ENCODE peak calls at places on chromosome 21, in seven cellular contexts. One of them, this sample, is unnamed.

GRCh38 chr21:34345091-34345871 is 18.5 kb upstream of the KCNE2 start:
- DNase-seq in mesenchymal stem cell: peak
- DNase-seq in neuronal stem cell: no peak
- DNase-seq in GM23248: peak
- DNase-seq in HCT116: no peak
- DNase-seq in HepG2: no peak
- DNase-seq in fibroblast of lung: peak
- DNase-seq in this sample: no peak

GRCh38 chr21:42564561-42564971 is 50.9 kb downstream of the SLC37A1 start:
- DNase-seq in neuronal stem cell: no peak
- DNase-seq in HepG2: no peak
- DNase-seq in GM23248: no peak
- DNase-seq in HCT116: no peak
- DNase-seq in fibroblast of lung: no peak
- DNase-seq in mesenchymal stem cell: no peak
- DNase-seq in this sample: no peak

GRCh38 chr21:38447611-38448010 is 50.7 kb downstream of the ERG start:
- DNase-seq in fibroblast of lung: no peak
- DNase-seq in HepG2: no peak
- DNase-seq in GM23248: no peak
- DNase-seq in mesenchymal stem cell: no peak
- DNase-seq in HCT116: no peak
- DNase-seq in neuronal stem cell: no peak
- DNase-seq in this sample: no peak

GRCh38 chr21:31273278-31273677 is 70.8 kb downstream of the TIAM1 start:
- DNase-seq in fibroblast of lung: no peak
- DNase-seq in GM23248: no peak
- DNase-seq in neuronal stem cell: no peak
- DNase-seq in HCT116: no peak
- DNase-seq in HepG2: no peak
- DNase-seq in mesenchymal stem cell: no peak
- DNase-seq in this sample: no peak

GRCh38 chr21:46457801-46458314 is 833 bp upstream of the DIP2A start:
- DNase-seq in HepG2: peak
- DNase-seq in neuronal stem cell: no peak
- DNase-seq in fibroblast of lung: peak
- DNase-seq in mesenchymal stem cell: peak
- DNase-seq in GM23248: peak
- DNase-seq in HCT116: peak
- DNase-seq in this sample: peak

GRCh38 chr21:28257276-28257675 is 735.4 kb downstream of the LTN1 start:
- DNase-seq in fibroblast of lung: no peak
- DNase-seq in HepG2: peak
- DNase-seq in GM23248: no peak
- DNase-seq in HCT116: no peak
- DNase-seq in mesenchymal stem cell: peak
- DNase-seq in neuronal stem cell: no peak
- DNase-seq in this sample: no peak

GRCh38 chr21:41142051-41142795 is 25.7 kb upstream of the BACE2 start:
- DNase-seq in GM23248: peak
- DNase-seq in mesenchymal stem cell: no peak
- DNase-seq in fibroblast of lung: no peak
- DNase-seq in neuronal stem cell: no peak
- DNase-seq in HepG2: peak
- DNase-seq in HCT116: no peak
- DNase-seq in this sample: no peak

GRCh38 chr21:39000496-39000895 is 182.8 kb downstream of the PSMG1 start:
- DNase-seq in HepG2: no peak
- DNase-seq in GM23248: peak
- DNase-seq in fibroblast of lung: no peak
- DNase-seq in mesenchymal stem cell: peak
- DNase-seq in neuronal stem cell: no peak
- DNase-seq in HCT116: no peak
- DNase-seq in this sample: no peak

GRCh38 chr21:38773108-38774061 is 32.3 kb upstream of the ETS2 start:
- DNase-seq in GM23248: peak
- DNase-seq in neuronal stem cell: no peak
- DNase-seq in HepG2: peak
- DNase-seq in mesenchymal stem cell: peak
- DNase-seq in fibroblast of lung: peak
- DNase-seq in HCT116: peak
- DNase-seq in this sample: no peak

GRCh38 chr21:27423073-27423472 is 456.2 kb upstream of the ADAMTS5 start:
- DNase-seq in fibroblast of lung: peak
- DNase-seq in HCT116: no peak
- DNase-seq in mesenchymal stem cell: peak
- DNase-seq in HepG2: no peak
- DNase-seq in neuronal stem cell: no peak
- DNase-seq in GM23248: peak
- DNase-seq in this sample: no peak

GRCh38 chr21:26171310-26172100 is 935 bp upstream of the APP start:
- DNase-seq in fibroblast of lung: no peak
- DNase-seq in neuronal stem cell: no peak
- DNase-seq in mesenchymal stem cell: no peak
- DNase-seq in HCT116: no peak
- DNase-seq in HepG2: no peak
- DNase-seq in GM23248: no peak
- DNase-seq in this sample: no peak

GRCh38 chr21:43195131-43196021 is 26.6 kb downstream of the CRYAA start:
- DNase-seq in GM23248: no peak
- DNase-seq in neuronal stem cell: no peak
- DNase-seq in HepG2: no peak
- DNase-seq in mesenchymal stem cell: peak
- DNase-seq in fibroblast of lung: no peak
- DNase-seq in HCT116: no peak
- DNase-seq in this sample: no peak

GRCh38 chr21:31557421-31557955 is 102.0 kb upstream of the SOD1 start:
- DNase-seq in HCT116: no peak
- DNase-seq in HepG2: no peak
- DNase-seq in GM23248: no peak
- DNase-seq in fibroblast of lung: no peak
- DNase-seq in mesenchymal stem cell: no peak
- DNase-seq in neuronal stem cell: peak
- DNase-seq in this sample: no peak

GRCh38 chr21:28657576-28657975 is 335.1 kb downstream of the LTN1 start:
- DNase-seq in neuronal stem cell: no peak
- DNase-seq in fibroblast of lung: no peak
- DNase-seq in GM23248: no peak
- DNase-seq in HepG2: no peak
- DNase-seq in HCT116: no peak
- DNase-seq in mesenchymal stem cell: no peak
- DNase-seq in this sample: no peak

GRCh38 chr21:41960386-41960785 is 6.6 kb upstream of the C2CD2 start:
- DNase-seq in HCT116: no peak
- DNase-seq in fibroblast of lung: no peak
- DNase-seq in HepG2: no peak
- DNase-seq in neuronal stem cell: no peak
- DNase-seq in GM23248: no peak
- DNase-seq in mesenchymal stem cell: no peak
- DNase-seq in this sample: no peak

GRCh38 chr21:32457962-32458361 is 45.5 kb downstream of the EVA1C start:
- DNase-seq in HCT116: no peak
- DNase-seq in fibroblast of lung: no peak
- DNase-seq in HepG2: no peak
- DNase-seq in GM23248: no peak
- DNase-seq in neuronal stem cell: no peak
- DNase-seq in mesenchymal stem cell: no peak
- DNase-seq in this sample: no peak

DNA sequence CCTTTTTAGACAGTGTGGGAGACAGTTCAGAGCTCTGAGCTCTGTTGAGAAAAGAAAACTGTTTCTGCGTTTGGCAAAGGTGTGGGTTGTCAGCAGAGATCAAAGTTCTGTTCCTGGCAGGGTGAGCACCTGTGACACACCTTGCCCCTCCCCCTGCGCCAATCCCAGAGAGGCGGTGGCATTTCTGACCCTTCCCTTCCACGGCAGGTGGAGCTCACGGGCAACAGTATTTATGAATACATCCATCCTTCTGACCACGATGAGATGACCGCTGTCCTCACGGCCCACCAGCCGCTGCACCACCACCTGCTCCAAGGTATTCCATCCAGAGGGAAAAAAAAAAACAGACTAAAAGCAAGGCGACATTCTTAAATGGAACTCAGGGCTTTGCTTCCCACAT is 20.7 kb downstream of the SIM2 start:
- DNase-seq in GM23248: no peak
- DNase-seq in fibroblast of lung: no peak
- DNase-seq in HCT116: no peak
- DNase-seq in HepG2: no peak
- DNase-seq in mesenchymal stem cell: no peak
- DNase-seq in neuronal stem cell: no peak
- DNase-seq in this sample: no peak
- H3K9ac ChIP-seq in GM23248: no peak
- H3K9ac ChIP-seq in fibroblast of lung: no peak
- H3K9ac ChIP-seq in HCT116: peak
- H3K9ac ChIP-seq in HepG2: no peak
- H3K9ac ChIP-seq in mesenchymal stem cell: no peak
- H3K9ac ChIP-seq in neuronal stem cell: no peak
- H3K9ac ChIP-seq in this sample: no peak

GRCh38 chr21:45290948-45291612 is 3.4 kb upstream of the POFUT2 start:
- DNase-seq in fibroblast of lung: peak
- DNase-seq in neuronal stem cell: no peak
- DNase-seq in mesenchymal stem cell: peak
- DNase-seq in HCT116: no peak
- DNase-seq in GM23248: peak
- DNase-seq in HepG2: no peak
- DNase-seq in this sample: no peak

GRCh38 chr21:45289655-45290515 is 2.2 kb upstream of the POFUT2 start:
- DNase-seq in HCT116: peak
- DNase-seq in HepG2: no peak
- DNase-seq in GM23248: peak
- DNase-seq in neuronal stem cell: no peak
- DNase-seq in mesenchymal stem cell: peak
- DNase-seq in fibroblast of lung: peak
- DNase-seq in this sample: no peak

GRCh38 chr21:45287438-45288391 is at the start of gene POFUT2:
- DNase-seq in HCT116: peak
- DNase-seq in HepG2: peak
- DNase-seq in neuronal stem cell: peak
- DNase-seq in GM23248: peak
- DNase-seq in mesenchymal stem cell: peak
- DNase-seq in fibroblast of lung: peak
- DNase-seq in this sample: peak

GRCh38 chr21:45288441-45288841 is 746 bp upstream of the POFUT2 start:
- DNase-seq in GM23248: peak
- DNase-seq in neuronal stem cell: no peak
- DNase-seq in HepG2: no peak
- DNase-seq in fibroblast of lung: no peak
- DNase-seq in HCT116: no peak
- DNase-seq in mesenchymal stem cell: no peak
- DNase-seq in this sample: no peak

DNA sequence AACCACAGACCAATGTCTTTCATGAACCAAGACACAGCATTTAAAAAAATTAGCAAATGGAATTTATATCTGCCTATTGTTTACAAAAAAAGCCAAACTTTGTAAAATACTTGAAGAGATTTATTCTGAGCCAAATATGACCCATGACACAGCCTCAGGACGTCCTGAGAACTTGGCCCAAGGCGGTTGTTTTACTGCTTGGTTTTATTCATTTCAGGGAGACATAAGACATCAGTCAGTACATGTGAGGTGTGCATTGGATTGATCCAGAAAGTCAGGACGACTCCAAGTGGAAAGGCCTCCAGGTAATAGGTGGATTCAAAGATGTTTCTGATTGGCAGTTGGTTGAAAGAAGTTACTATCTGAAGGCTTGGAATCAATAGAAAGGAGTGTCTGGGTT is 1.4 kb upstream of the POFUT2 start:
- DNase-seq in HepG2: no peak
- DNase-seq in HCT116: no peak
- DNase-seq in neuronal stem cell: no peak
- DNase-seq in fibroblast of lung: no peak
- DNase-seq in GM23248: no peak
- DNase-seq in mesenchymal stem cell: no peak
- DNase-seq in this sample: no peak
- H3K9ac ChIP-seq in HepG2: no peak
- H3K9ac ChIP-seq in HCT116: no peak
- H3K9ac ChIP-seq in neuronal stem cell: no peak
- H3K9ac ChIP-seq in fibroblast of lung: no peak
- H3K9ac ChIP-seq in GM23248: peak
- H3K9ac ChIP-seq in mesenchymal stem cell: peak
- H3K9ac ChIP-seq in this sample: no peak

GRCh38 chr21:14273736-14274538 is 58.0 kb downstream of the RBM11 start:
- DNase-seq in HepG2: no peak
- DNase-seq in GM23248: no peak
- DNase-seq in HCT116: no peak
- DNase-seq in neuronal stem cell: no peak
- DNase-seq in mesenchymal stem cell: no peak
- DNase-seq in fibroblast of lung: no peak
- DNase-seq in this sample: no peak

GRCh38 chr21:14271053-14271452 is 55.1 kb downstream of the RBM11 start:
- DNase-seq in fibroblast of lung: no peak
- DNase-seq in mesenchymal stem cell: no peak
- DNase-seq in GM23248: no peak
- DNase-seq in HepG2: no peak
- DNase-seq in HCT116: no peak
- DNase-seq in neuronal stem cell: no peak
- DNase-seq in this sample: no peak

GRCh38 chr21:14275806-14276205 is 59.8 kb downstream of the RBM11 start:
- DNase-seq in fibroblast of lung: no peak
- DNase-seq in neuronal stem cell: no peak
- DNase-seq in GM23248: no peak
- DNase-seq in HCT116: no peak
- DNase-seq in mesenchymal stem cell: no peak
- DNase-seq in HepG2: no peak
- DNase-seq in this sample: no peak

GRCh38 chr21:14267071-14267470 is 51.1 kb downstream of the RBM11 start:
- DNase-seq in HepG2: no peak
- DNase-seq in GM23248: no peak
- DNase-seq in fibroblast of lung: no peak
- DNase-seq in mesenchymal stem cell: no peak
- DNase-seq in neuronal stem cell: no peak
- DNase-seq in HCT116: no peak
- DNase-seq in this sample: no peak

GRCh38 chr21:14270631-14271030 is 54.7 kb downstream of the RBM11 start:
- DNase-seq in HepG2: no peak
- DNase-seq in HCT116: no peak
- DNase-seq in fibroblast of lung: no peak
- DNase-seq in neuronal stem cell: no peak
- DNase-seq in GM23248: no peak
- DNase-seq in mesenchymal stem cell: no peak
- DNase-seq in this sample: no peak
- H3K9ac ChIP-seq in HepG2: no peak
- H3K9ac ChIP-seq in HCT116: no peak
- H3K9ac ChIP-seq in fibroblast of lung: no peak
- H3K9ac ChIP-seq in neuronal stem cell: no peak
- H3K9ac ChIP-seq in GM23248: no peak
- H3K9ac ChIP-seq in mesenchymal stem cell: no peak
- H3K9ac ChIP-seq in this sample: no peak

DNA sequence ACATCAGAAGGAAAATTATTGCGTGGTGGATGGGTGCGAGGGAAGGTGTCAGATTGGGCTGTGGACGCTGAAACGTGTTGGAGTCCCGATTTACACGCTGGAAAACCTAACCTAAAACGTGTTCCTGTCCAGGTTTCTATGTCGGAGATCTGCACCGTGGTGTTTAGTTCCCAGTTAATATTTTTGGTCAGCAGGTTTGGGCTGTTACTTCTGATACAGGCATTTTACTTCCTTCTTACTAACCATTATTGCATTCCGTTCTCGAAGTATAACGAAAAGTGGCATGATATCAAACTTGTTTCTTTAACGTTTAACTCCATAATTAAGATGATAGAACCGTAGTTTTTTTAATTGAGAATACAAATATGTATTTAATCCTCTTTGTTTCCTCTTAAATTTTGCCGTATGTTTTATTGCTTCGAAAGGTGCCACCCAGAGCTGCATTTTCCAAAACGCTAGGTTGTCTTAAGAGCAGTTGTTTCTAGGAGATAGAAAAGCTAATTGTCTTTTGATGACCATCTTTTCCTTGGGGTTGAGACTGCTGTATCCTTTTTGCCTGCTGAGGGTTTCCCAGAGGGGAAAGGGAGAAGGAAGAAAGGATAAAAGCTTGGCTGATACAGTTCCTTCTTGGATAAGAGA is 1.3 kb downstream of the ADARB1 start:
- DNase-seq in fibroblast of lung: peak
- DNase-seq in HepG2: no peak
- DNase-seq in mesenchymal stem cell: no peak
- DNase-seq in HCT116: no peak
- DNase-seq in GM23248: peak
- DNase-seq in neuronal stem cell: no peak
- DNase-seq in this sample: no peak
- H3K9ac ChIP-seq in fibroblast of lung: peak
- H3K9ac ChIP-seq in HepG2: peak
- H3K9ac ChIP-seq in mesenchymal stem cell: peak
- H3K9ac ChIP-seq in HCT116: peak
- H3K9ac ChIP-seq in GM23248: peak
- H3K9ac ChIP-seq in neuronal stem cell: no peak
- H3K9ac ChIP-seq in this sample: peak